ENCODE peak calls at places on chromosomes 2 and 18, in four cellular contexts. One of them, this sample, is unnamed.

GRCh38 chr2:219549619-219550018 is 5.8 kb downstream of the TMEM198 start:
- DNase-seq in choroid plexus epithelial cell: no peak
- DNase-seq in epithelial cell of esophagus: no peak
- DNase-seq in left kidney: no peak
- DNase-seq in this sample: no peak

GRCh38 chr2:190879474-190880373 is 897 bp upstream of the GLS start:
- DNase-seq in choroid plexus epithelial cell: peak
- DNase-seq in epithelial cell of esophagus: no peak
- DNase-seq in left kidney: peak
- DNase-seq in this sample: no peak

GRCh38 chr2:10054976-10055375 is 11.6 kb downstream of the KLF11 start:
- DNase-seq in choroid plexus epithelial cell: no peak
- DNase-seq in epithelial cell of esophagus: no peak
- DNase-seq in left kidney: no peak
- DNase-seq in this sample: no peak

GRCh38 chr2:96146151-96146880 is 1.1 kb upstream of the DUSP2 start:
- DNase-seq in choroid plexus epithelial cell: no peak
- DNase-seq in epithelial cell of esophagus: peak
- DNase-seq in left kidney: peak
- DNase-seq in this sample: peak

GRCh38 chr2:57460875-57461274 is 585.7 kb upstream of the VRK2 start:
- DNase-seq in choroid plexus epithelial cell: no peak
- DNase-seq in epithelial cell of esophagus: no peak
- DNase-seq in left kidney: peak
- DNase-seq in this sample: no peak

GRCh38 chr18:45481846-45482245 is 133.4 kb upstream of the SLC14A2 start:
- DNase-seq in choroid plexus epithelial cell: peak
- DNase-seq in epithelial cell of esophagus: no peak
- DNase-seq in left kidney: no peak
- DNase-seq in this sample: no peak

GRCh38 chr2:88658318-88658717 is 31.1 kb upstream of the EIF2AK3 start:
- DNase-seq in choroid plexus epithelial cell: peak
- DNase-seq in epithelial cell of esophagus: peak
- DNase-seq in left kidney: no peak
- DNase-seq in this sample: no peak

GRCh38 chr2:233801357-233802131 is 23.4 kb downstream of the MROH2A start:
- DNase-seq in choroid plexus epithelial cell: peak
- DNase-seq in epithelial cell of esophagus: peak
- DNase-seq in left kidney: no peak
- DNase-seq in this sample: peak

GRCh38 chr2:129369437-129369836 is 610.0 kb upstream of the RAB6C start:
- DNase-seq in choroid plexus epithelial cell: no peak
- DNase-seq in epithelial cell of esophagus: no peak
- DNase-seq in left kidney: no peak
- DNase-seq in this sample: no peak

GRCh38 chr2:68367918-68368656 is 3.0 kb downstream of the PLEK start:
- DNase-seq in choroid plexus epithelial cell: no peak
- DNase-seq in epithelial cell of esophagus: peak
- DNase-seq in left kidney: no peak
- DNase-seq in this sample: no peak

GRCh38 chr2:237293966-237294365 is 120.0 kb downstream of the COL6A3 start:
- DNase-seq in choroid plexus epithelial cell: no peak
- DNase-seq in epithelial cell of esophagus: no peak
- DNase-seq in left kidney: no peak
- DNase-seq in this sample: no peak

GRCh38 chr2:10584242-10584753 is 105.5 kb downstream of the NOL10 start:
- DNase-seq in choroid plexus epithelial cell: no peak
- DNase-seq in epithelial cell of esophagus: peak
- DNase-seq in left kidney: no peak
- DNase-seq in this sample: no peak

GRCh38 chr2:159409116-159409800 is 122.8 kb upstream of the WDSUB1 start:
- DNase-seq in choroid plexus epithelial cell: no peak
- DNase-seq in epithelial cell of esophagus: no peak
- DNase-seq in left kidney: no peak
- DNase-seq in this sample: no peak

GRCh38 chr2:171307560-171307959 is 126.2 kb downstream of the METTL8 start:
- DNase-seq in choroid plexus epithelial cell: no peak
- DNase-seq in epithelial cell of esophagus: no peak
- DNase-seq in left kidney: no peak
- DNase-seq in this sample: no peak

GRCh38 chr2:66233981-66234380 is 200.9 kb upstream of the MEIS1 start:
- DNase-seq in choroid plexus epithelial cell: no peak
- DNase-seq in epithelial cell of esophagus: no peak
- DNase-seq in left kidney: no peak
- DNase-seq in this sample: no peak

GRCh38 chr2:4914551-4914950 is 777.6 kb upstream of the SOX11 start:
- DNase-seq in choroid plexus epithelial cell: peak
- DNase-seq in epithelial cell of esophagus: peak
- DNase-seq in left kidney: no peak
- DNase-seq in this sample: peak

GRCh38 chr2:55498582-55498981 is 20.9 kb upstream of the CFAP36 start:
- DNase-seq in choroid plexus epithelial cell: no peak
- DNase-seq in epithelial cell of esophagus: no peak
- DNase-seq in left kidney: no peak
- DNase-seq in this sample: no peak

GRCh38 chr2:236945431-236946016 is 140.2 kb upstream of the COPS8 start:
- DNase-seq in choroid plexus epithelial cell: no peak
- DNase-seq in epithelial cell of esophagus: no peak
- DNase-seq in left kidney: no peak
- DNase-seq in this sample: no peak

GRCh38 chr2:27683390-27684071 is 19.8 kb downstream of the SLC4A1AP start:
- DNase-seq in choroid plexus epithelial cell: peak
- DNase-seq in epithelial cell of esophagus: peak
- DNase-seq in left kidney: peak
- DNase-seq in this sample: peak

GRCh38 chr18:49537232-49537876 is 24.5 kb upstream of the LIPG start:
- DNase-seq in choroid plexus epithelial cell: no peak
- DNase-seq in epithelial cell of esophagus: no peak
- DNase-seq in left kidney: no peak
- DNase-seq in this sample: no peak

This sample was measured in mesendoderm.